ENCODE peak calls at places on chromosomes 11 and 22, in six cellular contexts. F is GM23338, K is neural progenitor cell, C is OCI-LY7, L is MM.1S, A is SK-N-SH. H is an unnamed sample.

GRCh38 chr11:119730789-119731386 is 1.9 kb upstream of the NECTIN1 start:
- DNase-seq in F (no peak), K (no peak), C (no peak), L (no peak), A (peak), H (no peak)

GRCh38 chr11:117559698-117560097 is 232.0 kb downstream of the CEP164 start:
- DNase-seq in F (peak), K (no peak), C (no peak), L (no peak), A (no peak), H (no peak)

GRCh38 chr11:65150513-65151271 is 16.4 kb upstream of the SYVN1 start:
- DNase-seq in F (no peak), K (no peak), C (no peak), L (no peak), A (peak), H (peak)

GRCh38 chr11:66851698-66852465 is 5.0 kb upstream of the LRFN4 start:
- DNase-seq in F (peak), K (peak), C (peak), L (peak), A (peak), H (no peak)

GRCh38 chr11:65896009-65896999 is 3.9 kb downstream of the FOSL1 start:
- DNase-seq in F (no peak), K (no peak), C (no peak), L (no peak), A (no peak), H (peak)

GRCh38 chr11:14413307-14414072 is 54.5 kb upstream of the RRAS2 start:
- DNase-seq in F (peak), K (peak), C (no peak), L (no peak), A (no peak), H (peak)

GRCh38 chr11:123434262-123434661 is 4.2 kb downstream of the GRAMD1B start:
- DNase-seq in F (peak), K (peak), C (peak), L (peak), A (peak), H (peak)

GRCh38 chr22:47060718-47061117 is 298.3 kb downstream of the TBC1D22A start:
- DNase-seq in F (no peak), K (no peak), C (no peak), L (no peak), A (no peak), H (no peak)

GRCh38 chr11:68927280-68928107 is 23.8 kb downstream of the IGHMBP2 start:
- DNase-seq in F (no peak), K (no peak), C (peak), L (no peak), A (no peak), H (no peak)

GRCh38 chr22:45014658-45015057 is 4.9 kb upstream of the PHF21B start:
- DNase-seq in F (peak), K (peak), C (no peak), L (no peak), A (no peak), H (no peak)

GRCh38 chr11:11504071-11504470 is 117.7 kb downstream of the GALNT18 start:
- DNase-seq in F (no peak), K (no peak), C (no peak), L (no peak), A (no peak), H (no peak)

GRCh38 chr22:39244496-39245129 is at the start of gene PDGFB:
- DNase-seq in F (peak), K (peak), C (no peak), L (peak), A (no peak), H (peak)

GRCh38 chr11:96341237-96342130 is 1.5 kb downstream of the MAML2 start:
- DNase-seq in F (peak), K (peak), C (peak), L (peak), A (peak), H (peak)

DNA sequence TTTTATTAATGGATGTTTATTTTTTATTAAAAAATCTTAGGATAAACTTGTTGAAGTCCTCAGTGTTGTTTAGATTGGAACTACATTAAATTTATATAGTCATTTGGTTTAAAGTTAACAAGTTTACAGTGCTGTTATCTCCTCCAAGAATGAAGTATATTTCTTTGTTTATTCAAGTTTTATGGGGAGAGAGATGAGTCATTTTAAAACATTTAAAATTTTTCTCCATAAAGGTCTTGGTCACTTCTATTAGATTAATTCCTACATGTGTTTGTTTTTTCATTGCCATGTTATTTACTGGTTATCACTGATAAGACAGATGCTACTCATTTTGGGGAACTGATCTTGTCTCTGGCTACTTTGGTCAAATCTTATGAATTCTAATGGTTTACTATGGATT is 429.6 kb downstream of the METTL15 start:
- DNase-seq in F (no peak), K (no peak), C (no peak), L (no peak), A (no peak), H (peak)
- TF ChIP-seq EZH2phosphoT487 in F (no peak), K (no peak), C (no peak), L (no peak), A (no peak), H (no peak)

DNA sequence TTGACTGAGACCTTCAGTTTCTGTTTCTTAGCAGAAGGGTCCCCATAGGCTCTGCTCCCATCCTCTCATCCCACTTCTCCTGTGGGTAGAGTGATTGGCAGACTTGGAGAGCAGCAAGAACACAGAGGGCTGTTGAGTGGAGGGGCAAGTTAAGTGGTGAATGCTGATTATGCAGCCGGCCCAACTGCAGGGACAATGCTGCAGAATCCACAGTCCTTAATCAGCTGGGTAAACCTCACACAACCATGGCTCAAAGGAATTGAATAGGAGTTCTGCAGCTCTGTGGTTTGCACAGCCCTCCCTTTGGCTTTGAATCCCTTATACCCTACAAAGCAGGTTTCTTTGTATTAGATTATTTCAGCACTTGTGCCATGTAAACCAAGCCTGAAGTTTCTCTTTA is 161.1 kb downstream of the NAV2 start:
- DNase-seq in F (peak), K (peak), C (no peak), L (no peak), A (no peak), H (no peak)
- TF ChIP-seq EZH2phosphoT487 in F (no peak), K (no peak), C (no peak), L (no peak), A (no peak), H (no peak)

GRCh38 chr11:92626624-92627023 is 342.8 kb upstream of the MTNR1B start:
- DNase-seq in F (no peak), K (peak), C (no peak), L (no peak), A (no peak), H (no peak)
- TF ChIP-seq EZH2phosphoT487 in F (no peak), K (no peak), C (no peak), L (no peak), A (no peak), H (no peak)

DNA sequence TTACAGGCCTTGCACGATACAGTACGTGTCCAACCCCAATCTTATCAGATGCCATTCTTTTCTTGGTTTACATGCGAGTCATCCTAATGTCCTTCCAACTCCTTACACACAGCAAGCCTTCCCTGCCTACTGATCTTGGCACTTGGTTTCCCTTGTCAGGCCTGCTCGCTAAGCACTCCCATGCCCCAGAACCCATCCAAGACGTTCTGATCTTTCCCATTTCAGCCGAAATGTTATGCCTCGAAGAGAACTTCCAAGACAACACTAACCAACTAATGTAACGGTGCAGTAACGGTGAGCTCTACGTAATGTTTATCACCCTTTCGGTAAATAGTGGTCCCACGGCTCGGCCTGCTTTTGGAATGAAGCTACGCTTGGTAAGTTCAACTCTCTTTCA is 521 bp downstream of the PES1 start:
- DNase-seq in F (no peak), K (no peak), C (no peak), L (peak), A (no peak), H (no peak)
- TF ChIP-seq EZH2phosphoT487 in F (no peak), K (no peak), C (no peak), L (no peak), A (no peak), H (no peak)

GRCh38 chr22:49789289-49790141 is 38.2 kb downstream of the BRD1 start:
- DNase-seq in F (no peak), K (no peak), C (no peak), L (no peak), A (peak), H (no peak)
- TF ChIP-seq EZH2phosphoT487 in F (no peak), K (no peak), C (no peak), L (no peak), A (no peak), H (no peak)

GRCh38 chr11:36009469-36009868 is 65.6 kb downstream of the LDLRAD3 start:
- DNase-seq in F (no peak), K (no peak), C (no peak), L (no peak), A (no peak), H (peak)

GRCh38 chr11:36012410-36012809 is 68.5 kb downstream of the LDLRAD3 start:
- DNase-seq in F (no peak), K (no peak), C (no peak), L (no peak), A (no peak), H (peak)

GRCh38 chr11:36010010-36010740 is 66.3 kb downstream of the LDLRAD3 start:
- DNase-seq in F (no peak), K (no peak), C (no peak), L (no peak), A (no peak), H (peak)

GRCh38 chr11:36012979-36013378 is 69.1 kb downstream of the LDLRAD3 start:
- DNase-seq in F (no peak), K (no peak), C (no peak), L (no peak), A (no peak), H (no peak)

DNA sequence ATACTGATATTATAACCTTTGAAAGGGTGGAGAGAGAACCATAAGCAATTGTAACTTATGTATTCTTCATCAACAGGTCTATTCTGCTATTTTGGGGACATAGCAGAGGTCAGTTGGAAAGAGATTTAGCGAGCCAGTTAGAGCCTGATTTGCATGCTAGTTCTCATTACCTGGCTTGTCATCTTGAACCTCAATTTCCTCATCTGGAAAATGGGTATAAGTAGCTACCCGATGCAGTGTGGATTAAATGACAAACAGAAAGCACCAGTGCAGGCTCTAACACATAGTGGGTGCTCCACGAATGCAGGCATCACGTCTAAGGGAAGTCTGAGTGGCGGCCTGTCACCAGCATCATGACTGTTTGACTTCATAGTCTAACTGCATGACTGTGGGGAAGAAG is 67.7 kb downstream of the LDLRAD3 start:
- DNase-seq in F (no peak), K (no peak), C (no peak), L (no peak), A (no peak), H (no peak)
- TF ChIP-seq EZH2phosphoT487 in F (no peak), K (no peak), C (no peak), L (no peak), A (no peak), H (no peak)

GRCh38 chr11:1870721-1871466 is 18.0 kb downstream of the LSP1 start:
- DNase-seq in F (peak), K (peak), C (no peak), L (no peak), A (no peak), H (no peak)
- TF ChIP-seq EZH2phosphoT487 in F (no peak), K (no peak), C (no peak), L (no peak), A (no peak), H (no peak)

DNA sequence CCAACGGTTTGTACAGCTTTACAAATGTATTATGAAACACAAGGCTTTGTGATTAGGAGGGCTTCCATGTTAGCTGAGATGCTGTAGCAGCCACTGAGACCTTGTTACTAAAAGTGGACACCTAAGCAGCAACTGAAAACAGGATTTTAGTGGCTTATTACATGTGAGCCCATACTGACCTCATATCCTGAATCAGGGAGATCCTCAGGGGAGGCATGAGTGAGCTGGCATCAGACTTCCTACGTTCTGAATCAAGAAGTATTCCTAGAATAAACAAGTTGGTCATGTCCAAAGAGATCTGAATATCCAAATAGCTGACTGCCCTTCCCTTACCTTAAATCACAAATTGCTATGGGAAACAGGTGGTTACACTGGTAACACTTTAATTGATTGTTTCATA is 59.1 kb upstream of the SCUBE2 start:
- DNase-seq in F (no peak), K (no peak), C (no peak), L (no peak), A (no peak), H (peak)
- TF ChIP-seq EZH2phosphoT487 in F (no peak), K (no peak), C (no peak), L (no peak), A (no peak), H (no peak)

GRCh38 chr22:21444701-21445436 is 22.3 kb upstream of the TMEM191C start:
- DNase-seq in F (no peak), K (no peak), C (no peak), L (no peak), A (no peak), H (no peak)
- TF ChIP-seq EZH2phosphoT487 in F (no peak), K (no peak), C (no peak), L (no peak), A (no peak), H (no peak)

GRCh38 chr11:102405501-102405900 is 47.1 kb downstream of the TMEM123 start:
- DNase-seq in F (no peak), K (no peak), C (no peak), L (no peak), A (no peak), H (no peak)
- TF ChIP-seq EZH2phosphoT487 in F (no peak), K (no peak), C (no peak), L (no peak), A (no peak), H (no peak)

H was measured in PC-3.